ENCODE peak calls at places on chromosomes 4 and X, in five cellular contexts. D is adrenal gland, K is upper lobe of left lung, X is cardiac fibroblast, M is endothelial cell. I is an unnamed sample.

GRCh38 chr4:153028535-153028934 is 92.4 kb downstream of the FHDC1 start:
- DNase-seq in D (no peak), K (no peak), X (no peak), M (no peak), I (no peak)

GRCh38 chrX:17944833-17945497 is 83.9 kb upstream of the RAI2 start:
- DNase-seq in D (no peak), K (no peak), X (peak), M (peak), I (no peak)

GRCh38 chr4:151223465-151223864 is 53.5 kb upstream of the PRSS48 start:
- DNase-seq in D (no peak), K (no peak), X (no peak), M (no peak), I (no peak)

GRCh38 chr4:39713691-39714090 is 15.8 kb downstream of the UBE2K start:
- DNase-seq in D (no peak), K (no peak), X (peak), M (no peak), I (no peak)

GRCh38 chr4:80811413-80811812 is 219.1 kb upstream of the BMP3 start:
- DNase-seq in D (no peak), K (no peak), X (no peak), M (no peak), I (no peak)

GRCh38 chrX:130058667-130059066 is 51.6 kb downstream of the ELF4 start:
- DNase-seq in D (no peak), K (no peak), X (no peak), M (no peak), I (no peak)

GRCh38 chrX:136920001-136920400 is 39.5 kb upstream of the RBMX start:
- DNase-seq in D (no peak), K (no peak), X (peak), M (no peak), I (no peak)

GRCh38 chr4:94500696-94501095 is 49.0 kb downstream of the PDLIM5 start:
- DNase-seq in D (no peak), K (no peak), X (peak), M (no peak), I (no peak)

GRCh38 chr4:15163284-15163645 is 161.0 kb downstream of the CPEB2 start:
- DNase-seq in D (no peak), K (no peak), X (no peak), M (no peak), I (no peak)

GRCh38 chr4:41142946-41143720 is 71.2 kb downstream of the APBB2 start:
- DNase-seq in D (no peak), K (no peak), X (peak), M (no peak), I (no peak)

GRCh38 chrX:37361596-37361995 is 12.4 kb downstream of the PRRG1 start:
- DNase-seq in D (no peak), K (no peak), X (peak), M (no peak), I (no peak)

GRCh38 chrX:134623293-134624045 is 34.8 kb downstream of the PLAC1 start:
- DNase-seq in D (no peak), K (no peak), X (peak), M (no peak), I (no peak)

GRCh38 chrX:70174754-70175153 is 2.5 kb upstream of the DGAT2L6 start:
- DNase-seq in D (no peak), K (no peak), X (peak), M (no peak), I (no peak)

GRCh38 chr4:140037353-140038030 is 116.5 kb downstream of the MAML3 start:
- DNase-seq in D (no peak), K (no peak), X (peak), M (no peak), I (no peak)

GRCh38 chr4:14893713-14894112 is 108.6 kb upstream of the CPEB2 start:
- DNase-seq in D (no peak), K (no peak), X (no peak), M (no peak), I (no peak)

GRCh38 chr4:146029147-146029546 is 90.5 kb upstream of the ZNF827 start:
- DNase-seq in D (no peak), K (no peak), X (peak), M (no peak), I (no peak)

GRCh38 chr4:10111067-10111801 is 5.4 kb downstream of the WDR1 start:
- DNase-seq in D (no peak), K (no peak), X (no peak), M (no peak), I (no peak)

GRCh38 chr4:108717386-108717785 is 45.5 kb downstream of the ETNPPL start:
- DNase-seq in D (no peak), K (no peak), X (no peak), M (no peak), I (no peak)

GRCh38 chr4:121034010-121034409 is 38.3 kb downstream of the NDNF start:
- DNase-seq in D (no peak), K (no peak), X (peak), M (no peak), I (no peak)

GRCh38 chrX:40685352-40685918 is 38.1 kb upstream of the CXorf38 start:
- DNase-seq in D (no peak), K (no peak), X (no peak), M (no peak), I (no peak)

GRCh38 chrX:138484451-138484850 is 227.1 kb downstream of the FGF13 start:
- DNase-seq in D (no peak), K (no peak), X (no peak), M (no peak), I (no peak)

GRCh38 chr4:76956961-76957738 is 7.6 kb downstream of the SEPTIN11 start:
- DNase-seq in D (no peak), K (no peak), X (peak), M (no peak), I (no peak)

GRCh38 chr4:176002007-176002623 is 63.5 kb upstream of the WDR17 start:
- DNase-seq in D (peak), K (peak), X (peak), M (peak), I (peak)

GRCh38 chr4:181908168-181908567 is 335.0 kb upstream of the TENM3 start:
- DNase-seq in D (no peak), K (no peak), X (no peak), M (no peak), I (no peak)

GRCh38 chr4:173448919-173449641 is 50.2 kb upstream of the SCRG1 start:
- DNase-seq in D (no peak), K (no peak), X (peak), M (no peak), I (no peak)

GRCh38 chrX:18649498-18649951 is 22.4 kb downstream of the RS1 start:
- DNase-seq in D (no peak), K (peak), X (no peak), M (no peak), I (no peak)

GRCh38 chrX:115582871-115583729 is 22.1 kb downstream of the PLS3 start:
- DNase-seq in D (no peak), K (no peak), X (peak), M (no peak), I (no peak)

GRCh38 chr4:3489451-3489962 is 26.4 kb downstream of the DOK7 start:
- DNase-seq in D (no peak), K (peak), X (peak), M (no peak), I (no peak)

GRCh38 chr4:1474126-1475090 is 68.2 kb upstream of the NKX1-1 start:
- DNase-seq in D (peak), K (peak), X (no peak), M (no peak), I (no peak)

GRCh38 chr4:57501715-57502114 is 391.5 kb upstream of the IGFBP7 start:
- DNase-seq in D (no peak), K (no peak), X (peak), M (no peak), I (no peak)

GRCh38 chrX:14095702-14096101 is 66.0 kb upstream of the GEMIN8 start:
- DNase-seq in D (peak), K (no peak), X (peak), M (peak), I (peak)

GRCh38 chr4:183961772-183962171 is 56.7 kb downstream of the STOX2 start:
- DNase-seq in D (no peak), K (no peak), X (no peak), M (no peak), I (no peak)

GRCh38 chr4:29653221-29653620 is 1066.9 kb upstream of the PCDH7 start:
- DNase-seq in D (no peak), K (no peak), X (no peak), M (no peak), I (no peak)

GRCh38 chrX:133248177-133248576 is 30.0 kb upstream of the TFDP3 start:
- DNase-seq in D (no peak), K (no peak), X (no peak), M (no peak), I (no peak)